ENCODE peak calls at places on chromosome X, in nine cellular contexts. V is IMR-90, Q is amniotic stem cell, X is NCI-H446 treated with DMSO at 0.1 percent for 48 hours, T is EH, A is GDM1, P is adrenal gland, L is HCT116, W is NCI-H1105. C is an unnamed sample.

GRCh38 chrX:103099706-103100105 is 6.8 kb upstream of the NXF3 start:
- DNase-seq in V (no peak), Q (no peak), X (no peak), T (peak), A (no peak), P (no peak), L (no peak), W (no peak), C (no peak)

GRCh38 chrX:133776072-133776471 is 209.3 kb downstream of the GPC3 start:
- DNase-seq in V (no peak), Q (no peak), X (no peak), T (peak), A (no peak), P (no peak), L (no peak), W (no peak), C (peak)

GRCh38 chrX:72018277-72019112 is 107.8 kb downstream of the NHSL2 start:
- DNase-seq in V (peak), Q (peak), X (peak), T (peak), A (peak), P (peak), L (peak), W (no peak), C (peak)

GRCh38 chrX:130084651-130085237 is 25.6 kb downstream of the ELF4 start:
- DNase-seq in V (no peak), Q (no peak), X (no peak), T (no peak), A (peak), P (no peak), L (no peak), W (no peak), C (no peak)

GRCh38 chrX:15973299-15973698 is 118.7 kb upstream of the AP1S2 start:
- DNase-seq in V (peak), Q (no peak), X (no peak), T (peak), A (peak), P (peak), L (peak), W (no peak), C (peak)

GRCh38 chrX:46579250-46579649 is 5.7 kb downstream of the CHST7 start:
- DNase-seq in V (no peak), Q (no peak), X (no peak), T (no peak), A (no peak), P (no peak), L (no peak), W (no peak), C (no peak)

GRCh38 chrX:140766024-140766611 is 56.6 kb downstream of the LINC00632 start:
- DNase-seq in V (peak), Q (no peak), X (no peak), T (peak), A (no peak), P (peak), L (no peak), W (peak), C (peak)

GRCh38 chrX:55489315-55490009 is at the start of gene USP51:
- DNase-seq in V (peak), Q (no peak), X (no peak), T (peak), A (peak), P (peak), L (no peak), W (peak), C (no peak)

GRCh38 chrX:21802054-21802660 is 37.3 kb upstream of the MBTPS2 start:
- DNase-seq in V (no peak), Q (no peak), X (peak), T (no peak), A (no peak), P (no peak), L (no peak), W (no peak), C (peak)

GRCh38 chrX:83160096-83160495 is 348.0 kb upstream of the POU3F4 start:
- DNase-seq in V (no peak), Q (no peak), X (no peak), T (no peak), A (no peak), P (no peak), L (no peak), W (no peak), C (no peak)

GRCh38 chrX:40097492-40098263 is at the start of gene BCOR:
- DNase-seq in V (peak), Q (no peak), X (peak), T (peak), A (peak), P (peak), L (no peak), W (peak), C (peak)

GRCh38 chrX:69314436-69315348 is 149.4 kb upstream of the PJA1 start:
- DNase-seq in V (no peak), Q (no peak), X (no peak), T (no peak), A (no peak), P (no peak), L (no peak), W (no peak), C (no peak)

GRCh38 chrX:139178980-139179379 is 351.6 kb upstream of the F9 start:
- DNase-seq in V (no peak), Q (no peak), X (no peak), T (no peak), A (no peak), P (no peak), L (no peak), W (no peak), C (no peak)

GRCh38 chrX:2828404-2829065 is at the start of gene GYG2:
- DNase-seq in V (peak), Q (no peak), X (no peak), T (no peak), A (no peak), P (no peak), L (no peak), W (no peak), C (peak)

GRCh38 chrX:129876734-129877395 is 29.1 kb upstream of the UTP14A start:
- DNase-seq in V (peak), Q (no peak), X (no peak), T (peak), A (no peak), P (no peak), L (peak), W (no peak), C (peak)

GRCh38 chrX:40380649-40381488 is 199.9 kb upstream of the ATP6AP2 start:
- DNase-seq in V (no peak), Q (no peak), X (no peak), T (no peak), A (peak), P (no peak), L (no peak), W (no peak), C (peak)

GRCh38 chrX:12771445-12772069 is 19.7 kb upstream of the PRPS2 start:
- DNase-seq in V (peak), Q (no peak), X (no peak), T (peak), A (peak), P (peak), L (peak), W (no peak), C (peak)

GRCh38 chrX:39843318-39843717 is 254.4 kb downstream of the BCOR start:
- DNase-seq in V (no peak), Q (no peak), X (no peak), T (no peak), A (no peak), P (no peak), L (no peak), W (no peak), C (no peak)

GRCh38 chrX:103656623-103657022 is 27.8 kb downstream of the TCEAL1 start:
- DNase-seq in V (peak), Q (peak), X (no peak), T (peak), A (no peak), P (peak), L (peak), W (no peak), C (no peak)

GRCh38 chrX:32408389-32408788 is 803.0 kb downstream of the DMD start:
- DNase-seq in V (no peak), Q (no peak), X (no peak), T (no peak), A (no peak), P (no peak), L (no peak), W (no peak), C (peak)

GRCh38 chrX:123920065-123920785 is 41.3 kb upstream of the STAG2 start:
- DNase-seq in V (peak), Q (peak), X (peak), T (peak), A (no peak), P (no peak), L (no peak), W (no peak), C (no peak)

GRCh38 chrX:2502120-2502667 is 1.4 kb upstream of the DHRSX start:
- DNase-seq in V (no peak), Q (no peak), X (no peak), T (no peak), A (no peak), P (no peak), L (no peak), W (no peak), C (no peak)

C was measured in SJCRH30.